ENCODE peak calls at places on chromosomes 1 and 21, in six cellular contexts. M is substantia nigra, A is thoracic aorta, Y is anterior cingulate cortex, U is astrocyte of the hippocampus, K is NCI-H1694. I is an unnamed sample.
A peak's percentile ranks its signal among the peaks of the same experiment; 100 is the strongest.

GRCh38 chr1:200180821-200181220 is 153.3 kb downstream of the NR5A2 start:
- DNase-seq in Y (no peak), K (no peak), U (peak; percentile 42), A (no peak), M (no peak), I (no peak)

GRCh38 chr1:15885701-15886612 is 38.5 kb downstream of the SPEN start:
- DNase-seq in U (peak; percentile 97), K (peak; percentile 56), A (peak; percentile 96), Y (peak; percentile 82), M (peak; percentile 76), I (peak; percentile 98)

GRCh38 chr1:94384485-94385353 is 33.5 kb upstream of the ABCD3 start:
- DNase-seq in Y (no peak), A (no peak), U (peak; percentile 10), K (no peak), M (no peak), I (no peak)

GRCh38 chr1:151472852-151473731 is 13.8 kb upstream of the POGZ start:
- DNase-seq in M (no peak), K (no peak), A (no peak), U (peak; percentile 63), Y (no peak), I (peak; percentile 70)

GRCh38 chr21:46254208-46254975 is 25.8 kb upstream of the LSS start:
- DNase-seq in K (no peak), Y (no peak), A (no peak), M (no peak), U (no peak), I (no peak)

GRCh38 chr1:226763741-226764264 is 24.7 kb upstream of the ITPKB start:
- DNase-seq in K (no peak), Y (no peak), M (no peak), A (no peak), U (peak; percentile 63), I (no peak)

GRCh38 chr21:36554411-36555157 is 74.7 kb upstream of the CLDN14 start:
- DNase-seq in Y (no peak), A (no peak), K (no peak), U (no peak), M (no peak), I (no peak)

GRCh38 chr1:215083408-215083961 is 948 bp downstream of the KCNK2 start:
- DNase-seq in K (no peak), A (no peak), Y (no peak), U (peak; percentile 78), M (no peak), I (no peak)

GRCh38 chr1:15022069-15022468 is 131.5 kb upstream of the TMEM51 start:
- DNase-seq in U (no peak), Y (no peak), K (no peak), A (no peak), M (no peak), I (no peak)

GRCh38 chr1:246567258-246568235 is 1.3 kb downstream of the CNST start:
- DNase-seq in Y (no peak), A (no peak), K (no peak), M (no peak), U (peak; percentile 78), I (no peak)

GRCh38 chr1:43207229-43207853 is 35.2 kb downstream of the CFAP57 start:
- DNase-seq in K (no peak), M (no peak), Y (no peak), A (no peak), U (no peak), I (no peak)

GRCh38 chr1:43306688-43307457 is 6.1 kb downstream of the TIE1 start:
- DNase-seq in Y (no peak), U (no peak), A (no peak), M (no peak), K (no peak), I (no peak)

GRCh38 chr1:220094016-220094911 is at the start of gene IARS2:
- DNase-seq in U (peak; percentile 94), M (peak; percentile 49), A (no peak), K (peak; percentile 59), Y (peak; percentile 59), I (no peak)

GRCh38 chr1:33060579-33061083 is 20.3 kb upstream of the AZIN2 start:
- DNase-seq in K (no peak), Y (peak; percentile 30), A (no peak), U (peak; percentile 91), M (no peak), I (peak; percentile 12)

GRCh38 chr1:204560590-204560989 is 44.4 kb downstream of the MDM4 start:
- DNase-seq in K (no peak), Y (no peak), U (peak; percentile 74), M (no peak), A (no peak), I (no peak)

GRCh38 chr1:157490337-157491165 is 61.8 kb downstream of the FCRL5 start:
- DNase-seq in Y (no peak), U (peak; percentile 55), M (no peak), K (peak; percentile 42), A (no peak), I (peak; percentile 72)

GRCh38 chr1:116777831-116778830 is 23.9 kb downstream of the CD2 start:
- DNase-seq in M (no peak), K (no peak), A (no peak), Y (no peak), U (peak; percentile 85), I (no peak)

GRCh38 chr21:32372755-32373154 is 20.1 kb downstream of the URB1 start:
- DNase-seq in K (no peak), M (no peak), Y (no peak), A (no peak), U (no peak), I (peak; percentile 19)